ENCODE peak calls at places on chromosomes 13 and 19, in four cellular contexts. Y is thyroid gland, D is transverse colon, T is mesothelial cell of epicardium. K is an unnamed sample.
A peak's percentile ranks its signal among the peaks of the same experiment; 100 is the strongest.

GRCh38 chr13:77861716-77862115 is 56.9 kb downstream of the EDNRB start:
- DNase-seq in Y (no peak), D (no peak), T (no peak), K (no peak)

GRCh38 chr13:46166947-46167610 is 14.9 kb downstream of the LCP1 start:
- DNase-seq in Y (no peak), D (no peak), T (no peak), K (no peak)

GRCh38 chr13:81916471-81916870 is 1575.5 kb upstream of the SPRY2 start:
- DNase-seq in Y (peak; percentile 5), D (no peak), T (no peak), K (no peak)

GRCh38 chr13:71355010-71355409 is 512.0 kb downstream of the DACH1 start:
- DNase-seq in Y (no peak), D (no peak), T (no peak), K (no peak)

GRCh38 chr13:73399347-73400216 is 340.8 kb downstream of the KLF5 start:
- DNase-seq in Y (no peak), D (peak; percentile 63), T (no peak), K (no peak)

GRCh38 chr13:75101997-75102720 is 379.8 kb downstream of the TBC1D4 start:
- DNase-seq in Y (no peak), D (no peak), T (no peak), K (no peak)

GRCh38 chr19:12478234-12478941 is 6.2 kb downstream of the ZNF709 start:
- DNase-seq in Y (peak; percentile 60), D (peak; percentile 42), T (no peak), K (no peak)

GRCh38 chr13:110166598-110166997 is 140.4 kb downstream of the COL4A1 start:
- DNase-seq in Y (no peak), D (no peak), T (no peak), K (no peak)

GRCh38 chr13:94128430-94128829 is 351.1 kb downstream of the DCT start:
- DNase-seq in Y (peak; percentile 20), D (no peak), T (no peak), K (no peak)

GRCh38 chr19:29660835-29661234 is 4.4 kb upstream of the PLEKHF1 start:
- DNase-seq in Y (no peak), D (no peak), T (no peak), K (no peak)

GRCh38 chr13:37109080-37109678 is 3.7 kb upstream of the CSNK1A1L start:
- DNase-seq in Y (no peak), D (no peak), T (no peak), K (peak; percentile 30)

GRCh38 chr13:32056316-32056715 is 24.7 kb downstream of the FRY start:
- DNase-seq in Y (no peak), D (peak; percentile 35), T (no peak), K (no peak)

GRCh38 chr13:113804703-113805430 is 45.8 kb downstream of the TMEM255B start:
- DNase-seq in Y (no peak), D (no peak), T (no peak), K (no peak)

GRCh38 chr13:38713046-38713445 is 26.2 kb downstream of the FREM2 start:
- DNase-seq in Y (no peak), D (no peak), T (no peak), K (no peak)

GRCh38 chr13:74325106-74325505 is 190.9 kb upstream of the KLF12 start:
- DNase-seq in Y (peak; percentile 24), D (no peak), T (peak; percentile 61), K (no peak)

GRCh38 chr13:91904597-91904996 is 506.2 kb downstream of the GPC5 start:
- DNase-seq in Y (no peak), D (no peak), T (no peak), K (no peak)

GRCh38 chr13:50400035-50400726 is 384.9 kb downstream of the KCNRG start:
- DNase-seq in Y (peak; percentile 77), D (no peak), T (no peak), K (no peak)

GRCh38 chr13:113557013-113557412 is 27.5 kb upstream of the TFDP1 start:
- DNase-seq in Y (no peak), D (peak; percentile 2), T (no peak), K (no peak)

GRCh38 chr19:35608250-35608649 is 4.3 kb upstream of the HAUS5 start:
- DNase-seq in Y (no peak), D (no peak), T (no peak), K (no peak)

GRCh38 chr19:44891016-44891882 is at the start of gene TOMM40:
- DNase-seq in Y (no peak), D (peak; percentile 100), T (peak; percentile 98), K (peak; percentile 99)

GRCh38 chr19:17470204-17470841 is at the start of gene SLC27A1:
- DNase-seq in Y (peak; percentile 100), D (peak; percentile 98), T (peak; percentile 97), K (peak; percentile 98)
- TF ChIP-seq CTCF in Y (no peak), D (no peak), T (no peak), K (peak; percentile 17)

GRCh38 chr13:30720470-30720869 is 14.9 kb upstream of the ALOX5AP start:
- DNase-seq in Y (no peak), D (no peak), T (no peak), K (no peak)
- TF ChIP-seq CTCF in Y (no peak), D (no peak), T (no peak), K (no peak)

DNA sequence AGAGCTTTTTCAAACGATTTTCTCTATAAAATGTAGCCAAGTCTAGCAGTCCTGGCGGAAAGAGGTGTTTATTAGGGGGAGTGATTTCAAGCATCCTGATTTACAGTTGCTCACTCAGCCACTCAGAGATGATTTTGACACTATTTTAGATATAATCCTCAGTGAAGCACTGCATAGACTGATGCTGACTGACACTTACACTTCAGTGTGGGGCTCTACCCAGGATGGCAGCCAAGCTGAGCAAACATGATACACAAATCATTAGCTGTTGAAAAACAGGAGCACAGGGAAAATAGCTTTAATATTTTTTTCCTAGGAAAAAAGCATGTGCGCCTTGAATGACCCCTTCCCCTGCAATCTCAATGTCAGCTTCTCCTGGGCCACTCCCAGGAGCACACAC is 36.6 kb downstream of the RCBTB2 start:
- DNase-seq in Y (no peak), D (no peak), T (no peak), K (no peak)
- TF ChIP-seq CTCF in Y (no peak), D (no peak), T (no peak), K (no peak)

GRCh38 chr13:39810091-39810877 is 154.8 kb downstream of the COG6 start:
- DNase-seq in Y (no peak), D (no peak), T (no peak), K (no peak)
- TF ChIP-seq CTCF in Y (no peak), D (no peak), T (no peak), K (no peak)

DNA sequence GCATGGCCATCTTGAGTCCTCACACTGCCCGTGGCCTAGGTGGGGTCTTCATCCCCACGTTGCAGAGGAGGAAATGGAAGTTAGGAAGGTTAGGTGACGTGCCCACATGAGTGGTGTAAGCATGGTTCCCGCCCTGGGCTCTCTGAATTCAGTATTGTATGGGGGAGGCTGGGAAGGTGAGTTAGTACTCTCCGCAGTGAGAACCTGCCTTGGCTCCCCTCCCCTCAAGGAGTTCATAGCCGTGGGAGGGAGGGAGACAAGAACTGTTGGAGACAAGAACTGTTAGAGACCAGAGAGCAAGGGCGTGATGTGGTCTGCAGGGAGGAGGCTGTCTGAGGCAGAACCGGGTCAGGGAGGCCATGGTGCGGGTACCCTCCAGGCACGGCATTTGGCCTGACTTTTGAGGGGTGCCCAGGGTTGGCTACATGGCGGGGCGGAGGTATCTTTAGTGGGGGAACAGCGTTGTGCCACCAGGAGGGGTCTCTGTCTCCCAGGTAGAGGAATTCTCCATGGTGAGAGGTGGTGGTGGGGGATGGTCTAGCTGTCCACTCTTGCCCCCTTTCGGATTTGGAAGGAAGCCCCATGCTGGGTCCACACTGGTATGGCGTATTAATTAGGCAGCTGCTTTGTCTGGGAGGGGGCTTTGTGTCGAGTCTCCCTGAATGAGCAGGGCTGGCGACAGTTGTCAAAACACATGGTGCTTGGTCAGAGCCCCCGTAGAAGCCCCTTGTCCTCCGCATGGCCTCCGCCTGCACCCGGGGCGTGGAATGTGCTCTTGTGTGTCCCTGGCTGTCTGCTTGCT is 45.8 kb downstream of the CAPN12 start:
- DNase-seq in Y (no peak), D (no peak), T (no peak), K (no peak)
- TF ChIP-seq CTCF in Y (no peak), D (no peak), T (no peak), K (no peak)